ENCODE peak calls at places on chromosomes 5 and 9, in nine cellular contexts. Y, L, D, J, M, S, C, K and Q are unnamed samples.

GRCh38 chr9:69334310-69334709 is 9.3 kb downstream of the ENTREP1 start:
- DNase-seq in J (no peak), S (no peak), Y (no peak), D (no peak), K (no peak), M (no peak), L (no peak), C (no peak), Q (no peak)

GRCh38 chr9:95822583-95823431 is 52.7 kb upstream of the ERCC6L2 start:
- DNase-seq in L (peak), M (no peak), C (no peak), S (no peak), J (peak), Y (no peak), D (no peak), K (no peak), Q (no peak)

GRCh38 chr9:115211413-115212204 is 93.7 kb upstream of the TNC start:
- DNase-seq in D (no peak), S (no peak), L (peak), K (no peak), M (no peak), J (no peak), C (no peak), Y (no peak), Q (no peak)

GRCh38 chr5:175524211-175524610 is 45.9 kb downstream of the SFXN1 start:
- DNase-seq in C (no peak), M (no peak), K (no peak), S (no peak), L (no peak), Y (no peak), J (no peak), D (no peak), Q (no peak)

GRCh38 chr9:32875242-32875641 is 91.9 kb downstream of the TMEM215 start:
- DNase-seq in D (no peak), Y (no peak), J (no peak), C (no peak), K (no peak), L (no peak), S (no peak), M (no peak), Q (no peak)

GRCh38 chr9:36140086-36141084 is 3.9 kb downstream of the GLIPR2 start:
- DNase-seq in M (peak), C (no peak), D (peak), J (no peak), K (no peak), L (no peak), Y (no peak), S (no peak), Q (no peak)

GRCh38 chr5:13244151-13244550 is 700.3 kb downstream of the DNAH5 start:
- DNase-seq in K (no peak), L (no peak), M (no peak), Y (no peak), D (no peak), C (no peak), S (no peak), J (no peak), Q (no peak)

GRCh38 chr5:146510528-146510927 is 5.5 kb downstream of the GPR151 start:
- DNase-seq in C (no peak), K (no peak), L (peak), S (no peak), J (no peak), D (no peak), Y (peak), M (no peak), Q (no peak)

GRCh38 chr9:123678038-123678877 is 251.7 kb downstream of the DENND1A start:
- DNase-seq in C (no peak), M (no peak), S (no peak), K (no peak), J (peak), Y (no peak), D (no peak), L (peak), Q (peak)

GRCh38 chr9:134375011-134375390 is 48.7 kb downstream of the RXRA start:
- DNase-seq in Y (no peak), J (no peak), C (no peak), S (no peak), M (no peak), K (no peak), D (no peak), L (no peak), Q (no peak)

GRCh38 chr5:32942225-32942989 is 231.3 kb downstream of the NPR3 start:
- DNase-seq in Y (peak), D (peak), C (peak), S (no peak), K (no peak), M (peak), L (peak), J (peak), Q (peak)

GRCh38 chr5:150304481-150305081 is 1.9 kb upstream of the ARSI start:
- DNase-seq in L (no peak), K (no peak), J (no peak), M (no peak), S (no peak), Y (no peak), C (peak), D (no peak), Q (no peak)

GRCh38 chr5:150305577-150305976 is 2.9 kb upstream of the ARSI start:
- DNase-seq in Y (no peak), S (no peak), D (no peak), M (no peak), L (no peak), C (no peak), K (no peak), J (no peak), Q (no peak)

GRCh38 chr5:150307617-150308426 is 5.1 kb upstream of the ARSI start:
- DNase-seq in J (no peak), D (no peak), S (no peak), K (no peak), M (no peak), L (no peak), Y (no peak), C (no peak), Q (no peak)

GRCh38 chr5:150309101-150309897 is 6.6 kb upstream of the ARSI start:
- DNase-seq in M (no peak), L (no peak), D (no peak), S (no peak), J (no peak), C (peak), Y (no peak), K (no peak), Q (no peak)

DNA sequence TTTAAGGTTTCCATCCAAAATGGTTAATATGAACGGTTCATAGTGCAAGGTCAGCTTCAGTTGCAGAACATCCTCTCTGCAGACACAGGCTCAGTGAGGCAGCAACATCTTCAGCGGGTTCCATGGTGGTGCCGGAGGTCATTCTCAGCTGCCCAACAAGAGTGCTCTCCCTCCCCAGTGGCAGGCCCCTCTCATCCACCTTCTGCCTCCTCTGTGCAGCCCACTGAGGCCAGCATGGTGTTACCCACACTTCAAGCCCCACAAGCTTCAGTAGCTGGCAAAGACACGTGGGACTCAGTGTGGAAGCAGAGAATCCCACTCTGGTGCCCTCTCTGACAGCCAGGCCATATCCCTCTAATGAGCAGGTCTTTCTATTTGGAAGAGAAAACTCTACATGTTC is 4.1 kb upstream of the ARSI start:
- DNase-seq in K (no peak), D (no peak), C (no peak), J (no peak), L (no peak), S (no peak), M (no peak), Y (no peak), Q (no peak)
- H3K9ac ChIP-seq in K (no peak), D (no peak), C (no peak), J (no peak), L (no peak), S (no peak), M (no peak), Y (no peak), Q (no peak)

GRCh38 chr5:76789991-76790571 is 28.7 kb upstream of the F2RL1 start:
- DNase-seq in M (no peak), S (no peak), D (no peak), J (no peak), C (peak), L (peak), K (no peak), Y (no peak), Q (no peak)
- H3K9ac ChIP-seq in M (no peak), S (peak), D (no peak), J (peak), C (no peak), L (peak), K (no peak), Y (no peak), Q (no peak)

DNA sequence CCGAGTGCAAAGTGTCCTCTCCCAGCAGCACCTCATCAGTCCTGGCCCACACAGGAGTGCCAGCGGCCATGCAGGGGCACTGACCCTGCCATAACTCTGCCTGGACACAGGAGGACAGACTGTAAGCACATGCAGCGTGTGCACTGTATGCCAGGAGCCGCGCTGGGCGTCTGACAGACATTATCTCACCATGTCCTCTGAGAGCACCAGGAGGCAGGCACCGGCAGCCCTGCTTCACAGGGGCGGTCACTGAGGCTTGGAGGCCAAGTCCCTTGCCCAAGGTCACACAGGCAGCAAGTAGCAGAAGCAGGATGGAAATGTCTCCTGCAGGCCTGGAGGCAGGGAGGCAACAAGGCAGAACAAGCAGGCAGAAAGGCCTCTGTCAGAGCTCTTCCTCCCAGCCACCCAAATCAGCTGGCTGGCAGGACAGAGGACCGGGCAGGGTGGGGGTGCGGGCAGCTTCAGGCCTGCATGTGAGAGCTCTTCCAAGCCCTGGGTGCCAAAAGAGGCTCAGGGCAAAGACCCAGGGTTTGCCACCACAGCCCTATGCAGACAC is 8.4 kb downstream of the EEIG1 start:
- DNase-seq in M (peak), J (no peak), D (no peak), Y (no peak), S (no peak), K (no peak), L (no peak), C (no peak), Q (no peak)
- H3K9ac ChIP-seq in M (no peak), J (no peak), D (no peak), Y (no peak), S (no peak), K (peak), L (no peak), C (peak), Q (peak)

GRCh38 chr9:137422668-137423000 is 328 bp downstream of the EXD3 start:
- DNase-seq in M (peak), C (peak), S (no peak), Y (no peak), L (no peak), K (no peak), D (no peak), J (peak), Q (peak)

GRCh38 chr9:137426018-137426681 is 3.0 kb downstream of the NOXA1 start:
- DNase-seq in S (no peak), L (no peak), M (no peak), K (no peak), D (no peak), J (no peak), Y (no peak), C (no peak), Q (no peak)

GRCh38 chr9:137423001-137423809 is at the start of the genes EXD3 and NOXA1:
- DNase-seq in Y (peak), M (peak), J (peak), S (no peak), K (peak), L (peak), C (peak), D (no peak), Q (peak)

GRCh38 chr9:137423810-137424291 is 658 bp downstream of the NOXA1 start:
- DNase-seq in M (no peak), Y (no peak), S (no peak), L (no peak), K (no peak), C (no peak), J (no peak), D (no peak), Q (peak)

DNA sequence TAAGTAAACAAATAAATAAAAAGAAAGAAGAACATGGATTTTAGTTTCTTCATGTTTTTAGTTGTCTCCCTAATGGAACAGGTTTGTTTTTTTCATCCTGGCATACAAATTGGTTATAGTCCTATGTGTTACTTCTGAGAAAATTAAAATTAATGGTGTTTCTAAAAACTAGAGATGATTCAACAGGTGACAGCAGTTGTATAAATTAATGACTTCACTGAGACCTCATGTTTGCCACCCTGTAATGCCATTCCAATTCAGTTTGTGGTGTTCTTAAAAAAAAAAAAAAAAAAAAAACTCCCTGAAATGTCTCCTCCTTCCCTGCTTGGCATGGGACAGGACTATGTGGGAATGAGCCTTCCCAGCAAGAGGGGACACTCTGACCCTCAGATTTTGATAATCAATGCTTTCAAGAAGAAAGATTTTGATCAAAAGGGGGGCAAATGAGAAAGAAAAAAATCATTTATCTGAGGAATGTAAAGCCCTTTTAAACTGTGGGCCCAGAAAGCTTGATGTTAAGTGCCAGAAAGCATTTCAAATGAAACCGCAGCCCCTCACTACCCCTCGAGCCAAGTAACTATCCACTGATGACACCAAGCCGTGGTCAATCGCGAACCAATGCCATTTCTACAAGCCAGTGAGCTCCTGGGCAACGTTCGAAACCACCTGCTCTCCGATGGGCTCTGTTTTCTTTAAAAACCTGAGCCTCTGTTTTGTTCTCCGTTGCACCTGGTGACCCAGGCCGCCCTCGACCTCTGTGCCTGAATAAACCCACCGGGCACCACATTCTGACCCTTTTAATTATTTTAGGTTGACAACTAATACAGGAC is 909 bp downstream of the EXD3 start:
- DNase-seq in S (no peak), C (no peak), L (no peak), M (no peak), K (no peak), Y (no peak), J (no peak), D (no peak), Q (no peak)
- H3K9ac ChIP-seq in S (peak), C (peak), L (peak), M (peak), K (peak), Y (peak), J (peak), D (no peak), Q (peak)

GRCh38 chr5:143314123-143314522 is 89.4 kb downstream of the NR3C1 start:
- DNase-seq in C (no peak), K (no peak), S (no peak), D (no peak), L (no peak), Y (no peak), J (no peak), M (no peak), Q (no peak)

GRCh38 chr5:143311955-143312354 is 91.5 kb downstream of the NR3C1 start:
- DNase-seq in L (peak), S (no peak), K (no peak), Y (no peak), D (no peak), M (no peak), J (no peak), C (no peak), Q (no peak)

GRCh38 chr5:143314664-143315063 is 88.8 kb downstream of the NR3C1 start:
- DNase-seq in C (no peak), J (peak), M (no peak), D (no peak), L (peak), Y (no peak), S (no peak), K (no peak), Q (no peak)

GRCh38 chr5:143312822-143313221 is 90.7 kb downstream of the NR3C1 start:
- DNase-seq in Y (no peak), M (no peak), K (no peak), L (no peak), C (no peak), D (no peak), S (no peak), J (no peak), Q (no peak)

GRCh38 chr5:143313298-143313852 is 90.1 kb downstream of the NR3C1 start:
- DNase-seq in M (no peak), C (no peak), D (no peak), S (no peak), L (no peak), K (no peak), J (peak), Y (no peak), Q (no peak)
- H3K9ac ChIP-seq in M (no peak), C (no peak), D (no peak), S (peak), L (no peak), K (no peak), J (peak), Y (no peak), Q (no peak)

GRCh38 chr5:126384985-126385384 is 38.2 kb upstream of the GRAMD2B start:
- DNase-seq in J (no peak), S (no peak), C (no peak), D (no peak), M (no peak), Y (no peak), L (peak), K (no peak), Q (no peak)
- H3K9ac ChIP-seq in J (no peak), S (no peak), C (no peak), D (no peak), M (no peak), Y (no peak), L (no peak), K (no peak), Q (peak)

GRCh38 chr9:129568560-129569505 is 52.1 kb downstream of the C9orf50 start:
- DNase-seq in C (peak), M (peak), S (no peak), Y (no peak), K (no peak), J (no peak), L (no peak), D (no peak), Q (peak)

GRCh38 chr9:129567329-129567728 is 53.6 kb downstream of the C9orf50 start:
- DNase-seq in Y (no peak), S (no peak), J (no peak), K (no peak), C (no peak), D (no peak), L (no peak), M (no peak), Q (no peak)

GRCh38 chr9:129566563-129567266 is 54.2 kb downstream of the C9orf50 start:
- DNase-seq in S (no peak), M (no peak), Y (no peak), L (no peak), K (no peak), J (no peak), C (no peak), D (no peak), Q (no peak)

GRCh38 chr9:129569506-129570449 is 51.1 kb downstream of the C9orf50 start:
- DNase-seq in D (no peak), J (peak), S (no peak), C (peak), Y (no peak), M (peak), K (no peak), L (peak), Q (no peak)

GRCh38 chr9:129567842-129568559 is 52.9 kb downstream of the C9orf50 start:
- DNase-seq in Y (no peak), K (no peak), C (peak), D (no peak), M (peak), L (peak), J (peak), S (no peak), Q (no peak)
- H3K9ac ChIP-seq in Y (peak), K (peak), C (peak), D (no peak), M (peak), L (peak), J (peak), S (peak), Q (no peak)